ENCODE peak calls at places on chromosomes 16 and 17, in eight cellular contexts. M, C, X, Z, F, Q, D and B are unnamed samples.

GRCh38 chr17:40415390-40415789 is 2.3 kb downstream of the TOP2A start:
- DNase-seq in M (no peak), C (no peak), X (peak), Z (peak), F (no peak), Q (no peak), D (no peak), B (no peak)

GRCh38 chr17:45784583-45785372 is 658 bp downstream of the CRHR1 start:
- DNase-seq in M (peak), C (no peak), X (no peak), Z (peak), F (peak), Q (peak), D (peak), B (no peak)

GRCh38 chr16:71249399-71249798 is 18.9 kb upstream of the HYDIN start:
- DNase-seq in M (no peak), C (no peak), X (no peak), Z (no peak), F (no peak), Q (no peak), D (no peak), B (no peak)

GRCh38 chr16:31705371-31705770 is 168.2 kb upstream of the ZNF267 start:
- DNase-seq in M (no peak), C (no peak), X (no peak), Z (no peak), F (no peak), Q (no peak), D (no peak), B (no peak)

GRCh38 chr16:90012978-90013745 is 6.1 kb downstream of the DBNDD1 start:
- DNase-seq in M (no peak), C (no peak), X (no peak), Z (no peak), F (no peak), Q (no peak), D (no peak), B (no peak)

GRCh38 chr16:27595461-27595860 is 45.5 kb downstream of the KATNIP start:
- DNase-seq in M (no peak), C (no peak), X (no peak), Z (no peak), F (no peak), Q (no peak), D (no peak), B (no peak)

GRCh38 chr16:31860508-31860907 is 13.1 kb upstream of the ZNF267 start:
- DNase-seq in M (no peak), C (no peak), X (no peak), Z (no peak), F (no peak), Q (no peak), D (no peak), B (no peak)

GRCh38 chr17:45341389-45342158 is 24.8 kb upstream of the MAP3K14 start:
- DNase-seq in M (peak), C (peak), X (peak), Z (peak), F (peak), Q (no peak), D (peak), B (no peak)

GRCh38 chr16:82368041-82368440 is 198.0 kb upstream of the MPHOSPH6 start:
- DNase-seq in M (no peak), C (no peak), X (peak), Z (peak), F (peak), Q (peak), D (peak), B (no peak)

GRCh38 chr17:72901098-72901497 is 191.4 kb downstream of the SLC39A11 start:
- DNase-seq in M (no peak), C (no peak), X (no peak), Z (no peak), F (no peak), Q (no peak), D (no peak), B (no peak)

GRCh38 chr16:84735846-84736586 is 36.2 kb downstream of the USP10 start:
- DNase-seq in M (no peak), C (no peak), X (no peak), Z (no peak), F (no peak), Q (no peak), D (no peak), B (no peak)
- TF ChIP-seq CTCF in M (peak), C (peak), X (no peak), Z (no peak), F (no peak), Q (peak), D (peak), B (no peak)

GRCh38 chr16:525520-526180 is 1.9 kb upstream of the CAPN15 start:
- DNase-seq in M (no peak), C (no peak), X (peak), Z (peak), F (no peak), Q (peak), D (no peak), B (no peak)
- TF ChIP-seq CTCF in M (no peak), C (no peak), X (no peak), Z (no peak), F (no peak), Q (no peak), D (no peak), B (no peak)

GRCh38 chr17:1532836-1533602 is 16.6 kb upstream of the INPP5K start:
- DNase-seq in M (peak), C (no peak), X (no peak), Z (no peak), F (peak), Q (peak), D (no peak), B (peak)
- TF ChIP-seq CTCF in M (peak), C (no peak), X (no peak), Z (no peak), F (peak), Q (peak), D (peak), B (peak)

DNA sequence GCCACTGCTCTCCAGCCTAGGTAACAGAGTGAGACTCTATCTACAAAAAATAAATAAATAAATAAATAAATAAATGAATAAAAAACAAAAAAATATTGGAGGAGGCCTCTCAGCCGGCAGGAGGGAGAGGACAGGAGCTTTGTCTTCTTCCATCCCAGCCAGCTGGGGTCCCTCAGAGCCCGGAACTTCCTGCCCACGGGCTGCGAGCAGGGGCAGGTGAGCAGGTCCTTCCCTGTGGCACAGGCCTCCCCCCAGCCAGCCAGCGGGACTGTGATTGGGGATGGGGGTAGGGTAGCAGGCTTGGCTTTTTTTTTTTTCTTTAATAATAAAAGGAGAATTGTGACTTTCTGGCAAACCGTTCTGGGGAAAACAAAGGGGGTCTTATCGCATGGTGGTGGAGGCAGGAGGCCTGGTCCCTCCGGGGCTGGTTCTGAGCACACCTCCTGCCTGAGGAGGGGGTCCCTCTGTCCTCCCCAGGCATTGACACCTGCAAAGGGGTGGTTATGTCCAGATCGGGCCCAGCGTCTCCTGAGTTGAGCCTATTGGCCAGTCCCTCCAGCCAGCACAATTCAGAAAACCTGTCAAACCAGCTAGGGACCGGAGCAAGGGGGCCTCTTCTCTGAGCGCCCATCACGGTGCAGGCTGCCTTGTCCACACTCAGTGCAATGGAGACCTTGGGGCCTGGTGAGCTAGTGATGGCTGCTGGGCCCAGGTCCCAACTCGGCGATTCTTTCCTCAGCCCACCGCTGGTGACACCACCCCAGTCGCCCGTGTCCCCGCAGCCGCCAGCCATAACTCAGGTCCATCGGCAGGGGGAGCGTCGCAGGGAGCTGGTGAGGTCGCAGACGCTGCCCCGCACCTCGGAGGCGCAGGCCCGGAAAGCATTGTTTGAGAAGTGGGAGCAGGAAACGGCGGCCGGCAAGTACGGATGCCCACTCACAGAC is 10.3 kb downstream of the SMTNL2 start:
- DNase-seq in M (peak), C (no peak), X (no peak), Z (no peak), F (no peak), Q (peak), D (no peak), B (no peak)
- TF ChIP-seq CTCF in M (peak), C (no peak), X (no peak), Z (peak), F (no peak), Q (peak), D (peak), B (peak)